ENCODE peak calls at places on chromosome 16, in nine cellular contexts. One of them, this sample, is unnamed.
A peak's percentile ranks its signal among the peaks of the same experiment; 100 is the strongest.

GRCh38 chr16:82915139-82915824 is 288.5 kb downstream of the CDH13 start:
- DNase-seq in Caco-2: no peak
- DNase-seq in tibial artery: no peak
- DNase-seq in thyroid gland: no peak
- DNase-seq in H1: no peak
- DNase-seq in neural progenitor cell: no peak
- DNase-seq in fibroblast of villous mesenchyme: no peak
- DNase-seq in glutamatergic neuron: no peak
- DNase-seq in BJ: no peak
- DNase-seq in this sample: no peak

GRCh38 chr16:14562691-14563491 is 67.2 kb downstream of the PARN start:
- DNase-seq in H1: no peak
- DNase-seq in glutamatergic neuron: no peak
- DNase-seq in neural progenitor cell: peak; percentile 55
- DNase-seq in BJ: no peak
- DNase-seq in thyroid gland: no peak
- DNase-seq in tibial artery: peak; percentile 26
- DNase-seq in Caco-2: peak; percentile 67
- DNase-seq in fibroblast of villous mesenchyme: peak; percentile 68
- DNase-seq in this sample: no peak

GRCh38 chr16:83794874-83795273 is 12.9 kb upstream of the HSBP1 start:
- DNase-seq in tibial artery: no peak
- DNase-seq in Caco-2: no peak
- DNase-seq in H1: no peak
- DNase-seq in neural progenitor cell: no peak
- DNase-seq in BJ: no peak
- DNase-seq in fibroblast of villous mesenchyme: no peak
- DNase-seq in thyroid gland: no peak
- DNase-seq in glutamatergic neuron: no peak
- DNase-seq in this sample: no peak

GRCh38 chr16:78028018-78028417 is 5.7 kb downstream of the CLEC3A start:
- DNase-seq in BJ: no peak
- DNase-seq in Caco-2: no peak
- DNase-seq in glutamatergic neuron: no peak
- DNase-seq in H1: no peak
- DNase-seq in thyroid gland: no peak
- DNase-seq in tibial artery: no peak
- DNase-seq in fibroblast of villous mesenchyme: no peak
- DNase-seq in neural progenitor cell: no peak
- DNase-seq in this sample: no peak

GRCh38 chr16:82302007-82302733 is 132.1 kb upstream of the MPHOSPH6 start:
- DNase-seq in H1: no peak
- DNase-seq in BJ: no peak
- DNase-seq in tibial artery: no peak
- DNase-seq in thyroid gland: no peak
- DNase-seq in Caco-2: no peak
- DNase-seq in neural progenitor cell: no peak
- DNase-seq in fibroblast of villous mesenchyme: no peak
- DNase-seq in glutamatergic neuron: no peak
- DNase-seq in this sample: no peak

GRCh38 chr16:84585886-84586285 is 32.0 kb downstream of the COTL1 start:
- DNase-seq in tibial artery: no peak
- DNase-seq in neural progenitor cell: peak; percentile 88
- DNase-seq in fibroblast of villous mesenchyme: no peak
- DNase-seq in BJ: no peak
- DNase-seq in glutamatergic neuron: peak; percentile 78
- DNase-seq in H1: peak; percentile 38
- DNase-seq in thyroid gland: no peak
- DNase-seq in Caco-2: peak; percentile 46
- DNase-seq in this sample: no peak

GRCh38 chr16:67393111-67393789 is at the start of gene TPPP3:
- DNase-seq in BJ: peak; percentile 24
- DNase-seq in Caco-2: peak; percentile 74
- DNase-seq in H1: no peak
- DNase-seq in glutamatergic neuron: peak; percentile 89
- DNase-seq in neural progenitor cell: peak; percentile 87
- DNase-seq in fibroblast of villous mesenchyme: peak; percentile 84
- DNase-seq in thyroid gland: peak; percentile 72
- DNase-seq in tibial artery: peak; percentile 89
- DNase-seq in this sample: no peak

GRCh38 chr16:48611329-48612137 is 1.6 kb upstream of the N4BP1 start:
- DNase-seq in thyroid gland: no peak
- DNase-seq in tibial artery: no peak
- DNase-seq in Caco-2: no peak
- DNase-seq in glutamatergic neuron: no peak
- DNase-seq in H1: no peak
- DNase-seq in fibroblast of villous mesenchyme: no peak
- DNase-seq in neural progenitor cell: no peak
- DNase-seq in BJ: no peak
- DNase-seq in this sample: no peak

GRCh38 chr16:49491736-49492089 is 118.1 kb downstream of the C16orf78 start:
- DNase-seq in H1: peak; percentile 41
- DNase-seq in BJ: no peak
- DNase-seq in glutamatergic neuron: peak; percentile 43
- DNase-seq in Caco-2: peak; percentile 17
- DNase-seq in fibroblast of villous mesenchyme: no peak
- DNase-seq in neural progenitor cell: peak; percentile 70
- DNase-seq in thyroid gland: peak; percentile 83
- DNase-seq in tibial artery: peak; percentile 44
- DNase-seq in this sample: no peak

GRCh38 chr16:49327466-49327865 is 45.8 kb upstream of the CBLN1 start:
- DNase-seq in glutamatergic neuron: no peak
- DNase-seq in neural progenitor cell: no peak
- DNase-seq in tibial artery: no peak
- DNase-seq in H1: no peak
- DNase-seq in Caco-2: no peak
- DNase-seq in BJ: no peak
- DNase-seq in fibroblast of villous mesenchyme: no peak
- DNase-seq in thyroid gland: no peak
- DNase-seq in this sample: no peak

GRCh38 chr16:84357191-84357651 is 11.1 kb upstream of the ATP2C2 start:
- DNase-seq in BJ: no peak
- DNase-seq in fibroblast of villous mesenchyme: no peak
- DNase-seq in tibial artery: no peak
- DNase-seq in Caco-2: no peak
- DNase-seq in thyroid gland: no peak
- DNase-seq in neural progenitor cell: no peak
- DNase-seq in H1: no peak
- DNase-seq in glutamatergic neuron: no peak
- DNase-seq in this sample: no peak

GRCh38 chr16:69410285-69410990 is 14.0 kb upstream of the CYB5B start:
- DNase-seq in Caco-2: no peak
- DNase-seq in thyroid gland: no peak
- DNase-seq in glutamatergic neuron: no peak
- DNase-seq in H1: no peak
- DNase-seq in tibial artery: no peak
- DNase-seq in BJ: no peak
- DNase-seq in fibroblast of villous mesenchyme: peak; percentile 65
- DNase-seq in neural progenitor cell: no peak
- DNase-seq in this sample: no peak

GRCh38 chr16:64092284-64092683 is 1029.6 kb downstream of the CDH11 start:
- DNase-seq in thyroid gland: no peak
- DNase-seq in Caco-2: no peak
- DNase-seq in fibroblast of villous mesenchyme: peak; percentile 29
- DNase-seq in BJ: peak; percentile 36
- DNase-seq in tibial artery: no peak
- DNase-seq in H1: no peak
- DNase-seq in glutamatergic neuron: no peak
- DNase-seq in neural progenitor cell: no peak
- DNase-seq in this sample: no peak
- TF ChIP-seq CTCF in thyroid gland: no peak
- TF ChIP-seq CTCF in Caco-2: no peak
- TF ChIP-seq CTCF in fibroblast of villous mesenchyme: no peak
- TF ChIP-seq CTCF in BJ: no peak
- TF ChIP-seq CTCF in tibial artery: no peak
- TF ChIP-seq CTCF in H1: no peak
- TF ChIP-seq CTCF in glutamatergic neuron: no peak
- TF ChIP-seq CTCF in neural progenitor cell: no peak
- TF ChIP-seq CTCF in this sample: no peak

GRCh38 chr16:15947983-15948509 is 1.4 kb upstream of the ABCC1 start:
- DNase-seq in thyroid gland: no peak
- DNase-seq in neural progenitor cell: no peak
- DNase-seq in tibial artery: no peak
- DNase-seq in BJ: no peak
- DNase-seq in fibroblast of villous mesenchyme: no peak
- DNase-seq in glutamatergic neuron: no peak
- DNase-seq in H1: no peak
- DNase-seq in Caco-2: no peak
- DNase-seq in this sample: no peak

GRCh38 chr16:15949210-15950166 is at the start of gene ABCC1:
- DNase-seq in tibial artery: no peak
- DNase-seq in fibroblast of villous mesenchyme: no peak
- DNase-seq in thyroid gland: peak; percentile 50
- DNase-seq in BJ: no peak
- DNase-seq in H1: no peak
- DNase-seq in Caco-2: peak; percentile 50
- DNase-seq in neural progenitor cell: peak; percentile 77
- DNase-seq in glutamatergic neuron: peak; percentile 59
- DNase-seq in this sample: no peak

GRCh38 chr16:15942901-15943690 is 6.3 kb upstream of the ABCC1 start:
- DNase-seq in glutamatergic neuron: no peak
- DNase-seq in neural progenitor cell: no peak
- DNase-seq in Caco-2: no peak
- DNase-seq in tibial artery: no peak
- DNase-seq in fibroblast of villous mesenchyme: peak; percentile 16
- DNase-seq in BJ: no peak
- DNase-seq in thyroid gland: no peak
- DNase-seq in H1: no peak
- DNase-seq in this sample: peak; percentile 41

GRCh38 chr16:15948532-15949209 is 745 bp upstream of the ABCC1 start:
- DNase-seq in fibroblast of villous mesenchyme: no peak
- DNase-seq in BJ: no peak
- DNase-seq in glutamatergic neuron: no peak
- DNase-seq in Caco-2: no peak
- DNase-seq in tibial artery: no peak
- DNase-seq in neural progenitor cell: no peak
- DNase-seq in thyroid gland: no peak
- DNase-seq in H1: no peak
- DNase-seq in this sample: no peak

DNA sequence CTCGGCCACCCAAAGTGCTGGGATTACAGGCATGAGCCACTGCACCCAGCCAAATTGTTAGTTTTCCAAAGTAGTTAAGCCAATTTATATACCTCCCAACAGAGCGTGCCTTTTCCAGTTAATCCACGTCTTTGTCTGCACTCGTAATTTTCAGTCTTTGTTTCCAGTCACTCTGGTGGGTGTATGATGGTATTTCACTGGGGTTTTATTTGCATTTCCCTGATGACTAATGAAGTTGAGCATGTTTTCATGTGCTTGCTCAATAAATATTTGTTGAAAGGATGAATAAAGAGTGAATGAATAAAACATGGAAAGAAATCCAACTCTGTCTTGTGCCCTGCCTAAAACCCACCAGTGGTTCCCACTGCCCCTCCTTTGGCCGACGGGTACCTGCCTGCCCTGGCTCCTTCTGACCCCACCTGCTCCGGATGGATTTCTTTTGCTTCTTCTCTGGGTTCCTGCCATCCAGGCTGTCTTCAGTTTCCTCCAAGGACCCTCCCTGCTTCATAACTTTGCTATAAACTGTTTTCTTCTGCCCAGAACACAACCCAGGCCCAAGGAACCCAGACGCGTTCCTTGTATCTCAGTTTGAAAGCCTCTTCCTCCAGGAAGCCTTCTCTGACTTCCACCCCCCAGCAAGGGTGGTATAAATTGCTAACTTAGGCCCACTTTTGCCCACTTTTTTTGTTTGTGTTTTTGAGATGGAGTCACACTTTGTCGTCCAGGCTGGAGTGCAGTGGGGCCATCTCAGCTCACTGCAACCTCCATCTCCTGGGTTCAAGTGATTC is 3.0 kb upstream of the ABCC1 start:
- DNase-seq in Caco-2: no peak
- DNase-seq in thyroid gland: no peak
- DNase-seq in fibroblast of villous mesenchyme: peak; percentile 73
- DNase-seq in tibial artery: no peak
- DNase-seq in glutamatergic neuron: no peak
- DNase-seq in BJ: peak; percentile 87
- DNase-seq in H1: no peak
- DNase-seq in neural progenitor cell: no peak
- DNase-seq in this sample: peak; percentile 48
- TF ChIP-seq CTCF in Caco-2: no peak
- TF ChIP-seq CTCF in thyroid gland: no peak
- TF ChIP-seq CTCF in fibroblast of villous mesenchyme: no peak
- TF ChIP-seq CTCF in tibial artery: no peak
- TF ChIP-seq CTCF in glutamatergic neuron: no peak
- TF ChIP-seq CTCF in BJ: peak; percentile 15
- TF ChIP-seq CTCF in H1: no peak
- TF ChIP-seq CTCF in neural progenitor cell: no peak
- TF ChIP-seq CTCF in this sample: no peak

DNA sequence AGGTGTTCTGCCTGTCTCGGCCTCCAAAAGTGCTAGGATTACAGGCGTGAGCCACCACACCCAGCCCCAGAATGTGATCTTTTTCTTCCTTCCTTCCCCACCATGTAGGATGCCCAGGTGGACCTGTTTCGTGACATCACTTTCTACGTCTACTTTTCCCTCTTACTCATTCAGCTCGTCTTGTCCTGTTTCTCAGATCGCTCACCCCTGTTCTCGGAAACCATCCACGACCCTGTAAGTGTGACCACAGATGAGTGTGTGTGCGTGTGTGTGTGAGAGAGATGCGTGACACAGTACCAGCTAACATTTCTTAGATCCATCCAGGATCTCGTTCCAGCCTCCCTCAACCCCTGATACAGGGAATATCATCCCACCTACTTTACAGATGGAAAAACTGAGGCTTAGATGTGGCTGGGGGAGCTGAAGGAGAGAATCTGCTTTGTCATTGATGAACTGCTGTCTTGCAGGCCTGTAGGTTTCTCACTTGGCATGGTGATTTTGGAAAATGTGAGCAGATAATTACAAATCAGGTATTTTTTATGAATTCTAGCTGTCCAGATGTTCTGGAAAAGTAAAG is 67.1 kb downstream of the ABCC1 start:
- DNase-seq in fibroblast of villous mesenchyme: no peak
- DNase-seq in thyroid gland: no peak
- DNase-seq in H1: no peak
- DNase-seq in tibial artery: no peak
- DNase-seq in Caco-2: no peak
- DNase-seq in glutamatergic neuron: no peak
- DNase-seq in neural progenitor cell: no peak
- DNase-seq in BJ: no peak
- DNase-seq in this sample: no peak
- TF ChIP-seq CTCF in fibroblast of villous mesenchyme: no peak
- TF ChIP-seq CTCF in thyroid gland: no peak
- TF ChIP-seq CTCF in H1: no peak
- TF ChIP-seq CTCF in tibial artery: no peak
- TF ChIP-seq CTCF in Caco-2: no peak
- TF ChIP-seq CTCF in glutamatergic neuron: no peak
- TF ChIP-seq CTCF in neural progenitor cell: no peak
- TF ChIP-seq CTCF in BJ: no peak
- TF ChIP-seq CTCF in this sample: no peak

DNA sequence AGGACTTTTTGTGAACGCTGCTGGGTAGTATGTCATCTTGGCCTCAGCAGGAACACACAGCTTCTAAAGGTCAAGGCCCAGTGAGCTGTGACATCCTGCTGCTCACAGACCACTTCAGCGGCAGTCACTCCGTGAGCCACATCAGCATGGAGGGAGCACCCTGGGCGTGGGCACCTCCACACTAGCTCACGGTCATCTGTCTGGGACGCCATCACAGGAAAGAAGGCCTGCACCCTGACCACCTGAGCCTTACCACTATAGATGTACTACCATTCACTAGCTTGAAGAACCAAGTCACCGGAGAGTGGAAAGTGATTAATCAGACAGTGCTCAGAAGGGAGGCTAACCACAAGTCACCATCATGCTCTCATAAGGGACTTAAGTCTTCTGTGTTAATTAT is 3.3 kb downstream of the AXIN1 start:
- DNase-seq in thyroid gland: peak; percentile 79
- DNase-seq in fibroblast of villous mesenchyme: no peak
- DNase-seq in neural progenitor cell: peak; percentile 0
- DNase-seq in BJ: no peak
- DNase-seq in tibial artery: no peak
- DNase-seq in glutamatergic neuron: no peak
- DNase-seq in Caco-2: no peak
- DNase-seq in H1: no peak
- DNase-seq in this sample: no peak
- TF ChIP-seq CTCF in thyroid gland: no peak
- TF ChIP-seq CTCF in fibroblast of villous mesenchyme: no peak
- TF ChIP-seq CTCF in neural progenitor cell: no peak
- TF ChIP-seq CTCF in BJ: no peak
- TF ChIP-seq CTCF in tibial artery: no peak
- TF ChIP-seq CTCF in glutamatergic neuron: no peak
- TF ChIP-seq CTCF in Caco-2: no peak
- TF ChIP-seq CTCF in H1: no peak
- TF ChIP-seq CTCF in this sample: no peak